ENCODE peak calls at places on chromosomes 12 and 14, in four cellular contexts. O is astrocyte of the spinal cord, Z is iPS-NIHi11, P is NCI-H1417 treated with DMSO at 0.1 percent for 48 hours. F is an unnamed sample.

GRCh38 chr12:124956571-124956970 is 32.4 kb downstream of the DHX37 start:
- DNase-seq in O (no peak), Z (no peak), P (no peak), F (no peak)

GRCh38 chr12:31929140-31929526 is 30.1 kb upstream of the RESF1 start:
- DNase-seq in O (no peak), Z (no peak), P (no peak), F (no peak)

GRCh38 chr14:94689218-94689984 is 77.2 kb downstream of the SERPINA3 start:
- DNase-seq in O (peak), Z (peak), P (no peak), F (peak)

GRCh38 chr14:73233564-73233963 is 3.7 kb upstream of the PAPLN start:
- DNase-seq in O (no peak), Z (no peak), P (no peak), F (no peak)

GRCh38 chr14:100223332-100224171 is 15.4 kb upstream of the YY1 start:
- DNase-seq in O (no peak), Z (no peak), P (no peak), F (no peak)

GRCh38 chr14:69879175-69880047 is at the start of gene SMOC1:
- DNase-seq in O (peak), Z (peak), P (no peak), F (peak)

GRCh38 chr14:92945959-92946846 is 23.3 kb downstream of the CHGA start:
- DNase-seq in O (peak), Z (no peak), P (no peak), F (no peak)

GRCh38 chr12:71938728-71939385 is at the start of gene TPH2:
- DNase-seq in O (peak), Z (peak), P (no peak), F (peak)

GRCh38 chr14:105876158-105876557 is 349.8 kb downstream of the TMEM121 start:
- DNase-seq in O (no peak), Z (no peak), P (no peak), F (no peak)

GRCh38 chr12:44668443-44668842 is 207.7 kb downstream of the NELL2 start:
- DNase-seq in O (no peak), Z (no peak), P (no peak), F (no peak)

GRCh38 chr12:88501976-88502938 is 78.0 kb downstream of the KITLG start:
- DNase-seq in O (peak), Z (no peak), P (no peak), F (no peak)

GRCh38 chr12:109347579-109347978 is at the start of gene MYO1H:
- DNase-seq in O (no peak), Z (no peak), P (no peak), F (no peak)

F was measured in NCI-H1930.